ENCODE peak calls at places on chromosome 12, in five cellular contexts. One of them, this sample, is unnamed.

GRCh38 chr12:52847335-52848102 is 1.3 kb downstream of the KRT78 start:
- DNase-seq in right lobe of liver: no peak
- DNase-seq in pancreas: no peak
- DNase-seq in stromal cell of bone marrow: no peak
- DNase-seq in choroid plexus epithelial cell: no peak
- DNase-seq in this sample: no peak

GRCh38 chr12:89098390-89099102 is 253.8 kb downstream of the DUSP6 start:
- DNase-seq in right lobe of liver: peak
- DNase-seq in pancreas: no peak
- DNase-seq in stromal cell of bone marrow: no peak
- DNase-seq in choroid plexus epithelial cell: no peak
- DNase-seq in this sample: no peak

GRCh38 chr12:726281-727140 is 25.9 kb upstream of the WNK1 start:
- DNase-seq in right lobe of liver: no peak
- DNase-seq in pancreas: no peak
- DNase-seq in stromal cell of bone marrow: no peak
- DNase-seq in choroid plexus epithelial cell: peak
- DNase-seq in this sample: no peak

GRCh38 chr12:89947437-89948265 is 239.0 kb upstream of the ATP2B1 start:
- DNase-seq in right lobe of liver: no peak
- DNase-seq in pancreas: no peak
- DNase-seq in stromal cell of bone marrow: peak
- DNase-seq in choroid plexus epithelial cell: peak
- DNase-seq in this sample: no peak

GRCh38 chr12:51825216-51825615 is 23.3 kb downstream of the FIGNL2 start:
- DNase-seq in right lobe of liver: no peak
- DNase-seq in pancreas: no peak
- DNase-seq in stromal cell of bone marrow: no peak
- DNase-seq in choroid plexus epithelial cell: no peak
- DNase-seq in this sample: no peak

GRCh38 chr12:127389923-127390322 is 877.0 kb upstream of the TMEM132C start:
- DNase-seq in right lobe of liver: no peak
- DNase-seq in pancreas: no peak
- DNase-seq in stromal cell of bone marrow: peak
- DNase-seq in choroid plexus epithelial cell: peak
- DNase-seq in this sample: no peak

GRCh38 chr12:29163146-29163545 is 14.1 kb downstream of the FAR2 start:
- DNase-seq in right lobe of liver: no peak
- DNase-seq in pancreas: no peak
- DNase-seq in stromal cell of bone marrow: no peak
- DNase-seq in choroid plexus epithelial cell: no peak
- DNase-seq in this sample: no peak

GRCh38 chr12:122399592-122400373 is 22.7 kb downstream of the CLIP1 start:
- DNase-seq in right lobe of liver: peak
- DNase-seq in pancreas: no peak
- DNase-seq in stromal cell of bone marrow: peak
- DNase-seq in choroid plexus epithelial cell: peak
- DNase-seq in this sample: peak

GRCh38 chr12:111858778-111859177 is 16.8 kb downstream of the MAPKAPK5 start:
- DNase-seq in right lobe of liver: no peak
- DNase-seq in pancreas: no peak
- DNase-seq in stromal cell of bone marrow: no peak
- DNase-seq in choroid plexus epithelial cell: no peak
- DNase-seq in this sample: no peak

GRCh38 chr12:54338682-54339296 is 13.9 kb downstream of the COPZ1 start:
- DNase-seq in right lobe of liver: no peak
- DNase-seq in pancreas: no peak
- DNase-seq in stromal cell of bone marrow: no peak
- DNase-seq in choroid plexus epithelial cell: peak
- DNase-seq in this sample: no peak

GRCh38 chr12:91272456-91273063 is 89.9 kb upstream of the DCN start:
- DNase-seq in right lobe of liver: no peak
- DNase-seq in pancreas: no peak
- DNase-seq in stromal cell of bone marrow: no peak
- DNase-seq in choroid plexus epithelial cell: peak
- DNase-seq in this sample: no peak

GRCh38 chr12:26938660-26939185 is 453 bp downstream of the FGFR1OP2 start:
- DNase-seq in right lobe of liver: no peak
- DNase-seq in pancreas: peak
- DNase-seq in stromal cell of bone marrow: no peak
- DNase-seq in choroid plexus epithelial cell: no peak
- DNase-seq in this sample: no peak

GRCh38 chr12:70719672-70720420 is 82.6 kb upstream of the PTPRB start:
- DNase-seq in right lobe of liver: no peak
- DNase-seq in pancreas: peak
- DNase-seq in stromal cell of bone marrow: peak
- DNase-seq in choroid plexus epithelial cell: peak
- DNase-seq in this sample: no peak

GRCh38 chr12:34401659-34402227 is 379.4 kb downstream of the ALG10 start:
- DNase-seq in right lobe of liver: peak
- DNase-seq in pancreas: peak
- DNase-seq in stromal cell of bone marrow: no peak
- DNase-seq in choroid plexus epithelial cell: no peak
- DNase-seq in this sample: no peak

GRCh38 chr12:53098354-53098981 is 1.0 kb downstream of the IGFBP6 start:
- DNase-seq in right lobe of liver: no peak
- DNase-seq in pancreas: no peak
- DNase-seq in stromal cell of bone marrow: peak
- DNase-seq in choroid plexus epithelial cell: peak
- DNase-seq in this sample: no peak

GRCh38 chr12:57216014-57216891 is at the start of gene NXPH4:
- DNase-seq in right lobe of liver: no peak
- DNase-seq in pancreas: peak
- DNase-seq in stromal cell of bone marrow: no peak
- DNase-seq in choroid plexus epithelial cell: no peak
- DNase-seq in this sample: no peak